ENCODE peak calls at places on chromosomes 2 and 18, in seven cellular contexts. L, Y, N, E, F, X and Z are unnamed samples.
A peak's percentile ranks its signal among the peaks of the same experiment; 100 is the strongest.

GRCh38 chr2:188811522-188811921 is 162.7 kb upstream of the COL3A1 start:
- DNase-seq in L (peak; percentile 97), Y (no peak), N (no peak), E (no peak), F (no peak), X (peak; percentile 85), Z (peak; percentile 67)

GRCh38 chr2:204881519-204882111 is 336.3 kb downstream of the PARD3B start:
- DNase-seq in L (no peak), Y (no peak), N (no peak), E (no peak), F (no peak), X (no peak), Z (no peak)

GRCh38 chr2:88437010-88437409 is 15.5 kb downstream of the FOXI3 start:
- DNase-seq in L (no peak), Y (no peak), N (no peak), E (no peak), F (no peak), X (no peak), Z (no peak)

GRCh38 chr2:83823238-83823637 is 635.8 kb downstream of the SUCLG1 start:
- DNase-seq in L (no peak), Y (no peak), N (no peak), E (no peak), F (no peak), X (no peak), Z (no peak)

GRCh38 chr2:32666704-32667103 is 38.9 kb downstream of the TTC27 start:
- DNase-seq in L (no peak), Y (no peak), N (no peak), E (no peak), F (no peak), X (no peak), Z (no peak)

GRCh38 chr18:63207154-63207790 is 112.3 kb downstream of the BCL2 start:
- DNase-seq in L (no peak), Y (no peak), N (no peak), E (no peak), F (no peak), X (no peak), Z (no peak)

GRCh38 chr2:207239222-207239674 is 73.5 kb upstream of the KLF7 start:
- DNase-seq in L (peak; percentile 100), Y (peak; percentile 34), N (peak; percentile 31), E (peak; percentile 95), F (peak; percentile 70), X (peak; percentile 99), Z (peak; percentile 100)

GRCh38 chr2:109516445-109517117 is 97.2 kb downstream of the SEPTIN10 start:
- DNase-seq in L (peak; percentile 32), Y (no peak), N (peak; percentile 51), E (peak; percentile 48), F (no peak), X (peak; percentile 24), Z (no peak)

GRCh38 chr2:68318686-68319396 is 908 bp downstream of the CNRIP1 start:
- DNase-seq in L (peak; percentile 9), Y (no peak), N (peak; percentile 38), E (no peak), F (no peak), X (peak; percentile 10), Z (no peak)

GRCh38 chr2:10048501-10049171 is 5.3 kb downstream of the KLF11 start:
- DNase-seq in L (peak; percentile 44), Y (no peak), N (no peak), E (no peak), F (peak; percentile 41), X (peak; percentile 78), Z (no peak)

GRCh38 chr2:240459401-240460242 is 24.2 kb downstream of the GPC1 start:
- DNase-seq in L (no peak), Y (no peak), N (peak; percentile 13), E (no peak), F (peak; percentile 50), X (no peak), Z (no peak)

GRCh38 chr2:1632006-1632348 is 112.3 kb downstream of the PXDN start:
- DNase-seq in L (peak; percentile 88), Y (peak; percentile 79), N (no peak), E (no peak), F (no peak), X (peak; percentile 70), Z (no peak)

GRCh38 chr2:23096905-23097602 is 287.9 kb upstream of the KLHL29 start:
- DNase-seq in L (no peak), Y (no peak), N (no peak), E (no peak), F (no peak), X (no peak), Z (no peak)

GRCh38 chr18:35672897-35673296 is 91.4 kb downstream of the GALNT1 start:
- DNase-seq in L (peak; percentile 8), Y (no peak), N (no peak), E (no peak), F (no peak), X (peak; percentile 68), Z (peak; percentile 46)

GRCh38 chr2:70461414-70461813 is 92.2 kb downstream of the TGFA start:
- DNase-seq in L (no peak), Y (no peak), N (no peak), E (no peak), F (no peak), X (no peak), Z (no peak)

GRCh38 chr2:212970132-212970531 is 181.3 kb downstream of the IKZF2 start:
- DNase-seq in L (peak; percentile 73), Y (no peak), N (no peak), E (no peak), F (no peak), X (peak; percentile 62), Z (peak; percentile 28)

GRCh38 chr18:60146220-60146960 is 226.2 kb downstream of the MC4R start:
- DNase-seq in L (peak; percentile 29), Y (no peak), N (no peak), E (no peak), F (no peak), X (peak; percentile 34), Z (peak; percentile 57)

GRCh38 chr2:239253264-239253663 is 147.6 kb downstream of the HDAC4 start:
- DNase-seq in L (no peak), Y (no peak), N (no peak), E (no peak), F (no peak), X (no peak), Z (no peak)
- H3K4me3 ChIP-seq in L (no peak overlapping the region), Y (no peak overlapping the region), N (peak overlapping the region; percentile 32), E (peak overlapping the region; percentile 11), F (peak overlapping the region; percentile 44), X (no peak overlapping the region), Z (no peak overlapping the region)

DNA sequence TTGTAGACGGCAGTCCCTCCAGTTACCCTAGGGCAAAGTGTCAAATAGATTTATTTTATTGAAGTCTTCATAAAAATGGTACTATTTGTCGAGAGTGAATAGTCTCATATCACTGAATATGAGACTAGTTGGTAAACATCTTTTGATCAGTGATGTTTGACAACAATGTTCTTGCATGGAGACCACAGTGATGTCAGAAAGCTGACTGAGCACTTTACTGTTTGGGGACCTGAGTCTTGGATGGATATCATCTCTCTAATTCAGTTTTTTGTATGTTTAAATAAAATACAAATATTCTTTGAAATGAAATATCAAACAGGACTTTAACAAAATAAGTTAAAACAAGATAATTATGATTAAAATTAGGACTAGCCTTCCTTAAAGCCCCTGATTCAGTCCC is 1315.4 kb upstream of the NRXN1 start:
- DNase-seq in L (no peak), Y (no peak), N (no peak), E (no peak), F (no peak), X (no peak), Z (no peak)
- H3K4me3 ChIP-seq in L (no peak overlapping the region), Y (no peak overlapping the region), N (no peak overlapping the region), E (no peak overlapping the region), F (no peak overlapping the region), X (no peak overlapping the region), Z (no peak overlapping the region)

GRCh38 chr2:55113976-55114564 is 63.8 kb upstream of the RTN4 start:
- DNase-seq in L (no peak), Y (no peak), N (no peak), E (no peak), F (no peak), X (no peak), Z (no peak)

GRCh38 chr2:55111570-55112228 is 61.4 kb upstream of the RTN4 start:
- DNase-seq in L (peak; percentile 98), Y (no peak), N (peak; percentile 36), E (peak; percentile 98), F (peak; percentile 81), X (peak; percentile 95), Z (peak; percentile 93)

GRCh38 chr2:55111230-55111569 is 60.9 kb upstream of the RTN4 start:
- DNase-seq in L (no peak), Y (no peak), N (no peak), E (no peak), F (no peak), X (no peak), Z (no peak)

GRCh38 chr2:55114597-55114996 is 64.3 kb upstream of the RTN4 start:
- DNase-seq in L (no peak), Y (no peak), N (no peak), E (no peak), F (no peak), X (no peak), Z (no peak)

GRCh38 chr2:55112229-55113016 is 62.2 kb upstream of the RTN4 start:
- DNase-seq in L (peak; percentile 82), Y (no peak), N (peak; percentile 86), E (peak; percentile 88), F (peak; percentile 93), X (peak; percentile 91), Z (peak; percentile 91)
- H3K4me3 ChIP-seq in L (peak overlapping the region; percentile 4), Y (no peak overlapping the region), N (peak overlapping the region; percentile 18), E (peak overlapping the region; percentile 38), F (peak overlapping the region; percentile 35), X (no peak overlapping the region), Z (peak overlapping the region; percentile 20)

DNA sequence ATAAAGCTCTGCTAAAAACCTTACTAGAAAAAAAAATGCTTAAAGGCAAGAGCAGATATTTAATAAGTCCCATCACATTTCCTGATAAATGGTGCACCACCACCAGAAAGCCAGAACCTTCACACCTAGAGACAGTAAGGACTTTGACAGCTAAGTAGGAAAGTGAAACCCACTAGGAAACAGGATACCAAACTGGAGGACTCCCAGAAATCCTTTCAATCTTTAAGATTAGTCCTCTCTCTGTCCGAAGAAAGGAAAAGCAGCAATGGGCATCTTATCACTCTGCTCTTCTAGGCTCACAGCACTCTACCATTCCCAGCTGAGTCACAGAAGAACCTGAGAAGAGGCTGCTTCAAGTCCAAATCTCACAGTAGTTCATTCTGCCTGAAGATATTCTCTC is 3.7 kb downstream of the DYM start:
- DNase-seq in L (peak; percentile 33), Y (no peak), N (no peak), E (no peak), F (no peak), X (peak; percentile 44), Z (no peak)
- H3K4me3 ChIP-seq in L (no peak overlapping the region), Y (no peak overlapping the region), N (no peak overlapping the region), E (no peak overlapping the region), F (no peak overlapping the region), X (no peak overlapping the region), Z (no peak overlapping the region)